ENCODE peak calls at places on chromosome 3, in nine cellular contexts. One of them, this sample, is unnamed. For H3K27me3, the result is how much of the 10 kb centered on the place peaks cover.

GRCh38 chr3:161423911-161424522 is 52.7 kb upstream of the SPTSSB start:
- DNase-seq in transverse colon: no peak
- DNase-seq in stomach: no peak
- DNase-seq in suprapubic skin: no peak
- DNase-seq in K562: peak
- DNase-seq in tibial nerve: no peak
- DNase-seq in ovary: no peak
- DNase-seq in sigmoid colon: no peak
- DNase-seq in HepG2: peak
- DNase-seq in this sample: no peak

GRCh38 chr3:8632402-8633237 is 12.0 kb downstream of the SSUH2 start:
- DNase-seq in transverse colon: no peak
- DNase-seq in stomach: no peak
- DNase-seq in suprapubic skin: peak
- DNase-seq in K562: no peak
- DNase-seq in tibial nerve: no peak
- DNase-seq in ovary: no peak
- DNase-seq in sigmoid colon: no peak
- DNase-seq in HepG2: no peak
- DNase-seq in this sample: no peak

GRCh38 chr3:127637971-127638370 is 9.0 kb downstream of the PODXL2 start:
- DNase-seq in transverse colon: no peak
- DNase-seq in stomach: no peak
- DNase-seq in suprapubic skin: no peak
- DNase-seq in K562: no peak
- DNase-seq in tibial nerve: no peak
- DNase-seq in ovary: no peak
- DNase-seq in sigmoid colon: no peak
- DNase-seq in HepG2: no peak
- DNase-seq in this sample: no peak

GRCh38 chr3:79383402-79384012 is 384.3 kb downstream of the ROBO1 start:
- DNase-seq in transverse colon: no peak
- DNase-seq in stomach: no peak
- DNase-seq in suprapubic skin: no peak
- DNase-seq in K562: no peak
- DNase-seq in tibial nerve: no peak
- DNase-seq in ovary: no peak
- DNase-seq in sigmoid colon: no peak
- DNase-seq in HepG2: no peak
- DNase-seq in this sample: no peak

GRCh38 chr3:188978772-188979171 is 193.0 kb upstream of the TPRG1 start:
- DNase-seq in transverse colon: no peak
- DNase-seq in stomach: no peak
- DNase-seq in suprapubic skin: no peak
- DNase-seq in K562: no peak
- DNase-seq in tibial nerve: no peak
- DNase-seq in ovary: peak
- DNase-seq in sigmoid colon: peak
- DNase-seq in HepG2: peak
- DNase-seq in this sample: no peak

GRCh38 chr3:159150176-159150575 is 348.3 kb downstream of the MFSD1 start:
- DNase-seq in transverse colon: no peak
- DNase-seq in stomach: no peak
- DNase-seq in suprapubic skin: no peak
- DNase-seq in K562: no peak
- DNase-seq in tibial nerve: no peak
- DNase-seq in ovary: no peak
- DNase-seq in sigmoid colon: no peak
- DNase-seq in HepG2: no peak
- DNase-seq in this sample: no peak

GRCh38 chr3:159964166-159964973 is 24.3 kb upstream of the IL12A start:
- DNase-seq in transverse colon: no peak
- DNase-seq in stomach: no peak
- DNase-seq in suprapubic skin: no peak
- DNase-seq in K562: no peak
- DNase-seq in tibial nerve: no peak
- DNase-seq in ovary: no peak
- DNase-seq in sigmoid colon: no peak
- DNase-seq in HepG2: no peak
- DNase-seq in this sample: peak

GRCh38 chr3:189531271-189531670 is 99.9 kb upstream of the TP63 start:
- DNase-seq in transverse colon: no peak
- DNase-seq in stomach: no peak
- DNase-seq in suprapubic skin: no peak
- DNase-seq in K562: no peak
- DNase-seq in tibial nerve: no peak
- DNase-seq in ovary: no peak
- DNase-seq in sigmoid colon: no peak
- DNase-seq in HepG2: no peak
- DNase-seq in this sample: no peak

GRCh38 chr3:13487403-13487802 is 7.3 kb downstream of the HDAC11 start:
- DNase-seq in transverse colon: no peak
- DNase-seq in stomach: no peak
- DNase-seq in suprapubic skin: no peak
- DNase-seq in K562: no peak
- DNase-seq in tibial nerve: no peak
- DNase-seq in ovary: no peak
- DNase-seq in sigmoid colon: no peak
- DNase-seq in HepG2: no peak
- DNase-seq in this sample: no peak

GRCh38 chr3:139258276-139258675 is 85.5 kb upstream of the MRPS22 start:
- DNase-seq in transverse colon: no peak
- DNase-seq in stomach: no peak
- DNase-seq in suprapubic skin: no peak
- DNase-seq in K562: no peak
- DNase-seq in tibial nerve: no peak
- DNase-seq in ovary: no peak
- DNase-seq in sigmoid colon: no peak
- DNase-seq in HepG2: no peak
- DNase-seq in this sample: no peak

GRCh38 chr3:10517616-10518015 is 12.2 kb upstream of the ATP2B2 start:
- DNase-seq in transverse colon: no peak
- DNase-seq in stomach: no peak
- DNase-seq in suprapubic skin: peak
- DNase-seq in K562: no peak
- DNase-seq in tibial nerve: no peak
- DNase-seq in ovary: no peak
- DNase-seq in sigmoid colon: peak
- DNase-seq in HepG2: no peak
- DNase-seq in this sample: no peak

GRCh38 chr3:193190387-193190786 is 50.6 kb upstream of the PLAAT1 start:
- DNase-seq in transverse colon: no peak
- DNase-seq in stomach: no peak
- DNase-seq in suprapubic skin: no peak
- DNase-seq in K562: no peak
- DNase-seq in tibial nerve: no peak
- DNase-seq in ovary: no peak
- DNase-seq in sigmoid colon: no peak
- DNase-seq in HepG2: peak
- DNase-seq in this sample: no peak

GRCh38 chr3:148042663-148043445 is 633.7 kb downstream of the ZIC1 start:
- DNase-seq in transverse colon: no peak
- DNase-seq in stomach: no peak
- DNase-seq in suprapubic skin: no peak
- DNase-seq in K562: no peak
- DNase-seq in tibial nerve: no peak
- DNase-seq in ovary: no peak
- DNase-seq in sigmoid colon: no peak
- DNase-seq in HepG2: no peak
- DNase-seq in this sample: no peak

DNA sequence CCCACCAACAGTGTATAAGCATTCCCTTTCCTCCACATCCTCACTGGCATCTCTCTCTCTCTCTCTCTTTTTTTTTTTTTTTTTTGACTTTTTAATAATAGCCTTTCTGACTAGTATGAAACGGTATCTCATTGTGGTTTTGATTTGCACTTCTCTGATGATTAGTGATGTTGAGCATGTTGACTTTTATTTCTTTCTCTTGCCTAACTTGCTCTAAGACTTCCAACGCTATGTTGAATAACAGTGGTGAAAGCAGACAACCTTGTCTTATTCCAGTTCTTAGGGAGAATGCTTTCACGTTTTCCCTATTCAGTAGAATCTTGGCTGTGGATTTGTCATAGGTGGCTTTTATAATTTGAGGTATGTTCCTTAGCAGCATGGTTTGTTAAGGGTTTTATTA is 249.4 kb upstream of the MDFIC2 start:
- DNase-seq in transverse colon: no peak
- DNase-seq in stomach: no peak
- DNase-seq in suprapubic skin: no peak
- DNase-seq in K562: no peak
- DNase-seq in tibial nerve: no peak
- DNase-seq in ovary: no peak
- DNase-seq in sigmoid colon: no peak
- DNase-seq in HepG2: no peak
- DNase-seq in this sample: no peak
- H3K27ac ChIP-seq in transverse colon: no peak
- H3K27ac ChIP-seq in stomach: no peak
- H3K27ac ChIP-seq in suprapubic skin: no peak
- H3K27ac ChIP-seq in K562: no peak
- H3K27ac ChIP-seq in tibial nerve: no peak
- H3K27ac ChIP-seq in ovary: no peak
- H3K27ac ChIP-seq in sigmoid colon: no peak
- H3K27ac ChIP-seq in HepG2: no peak
- H3K27ac ChIP-seq in this sample: no peak

GRCh38 chr3:56443372-56443771 is 24.9 kb downstream of the ERC2 start:
- DNase-seq in transverse colon: no peak
- DNase-seq in stomach: no peak
- DNase-seq in suprapubic skin: no peak
- DNase-seq in K562: no peak
- DNase-seq in tibial nerve: no peak
- DNase-seq in ovary: no peak
- DNase-seq in sigmoid colon: no peak
- DNase-seq in HepG2: no peak
- DNase-seq in this sample: no peak
- H3K27me3 ChIP-seq in transverse colon: under half
- H3K27me3 ChIP-seq in stomach: under half
- H3K27me3 ChIP-seq in suprapubic skin: under half
- H3K27me3 ChIP-seq in K562: under half
- H3K27me3 ChIP-seq in tibial nerve: under half
- H3K27me3 ChIP-seq in ovary: under half
- H3K27me3 ChIP-seq in sigmoid colon: under half
- H3K27me3 ChIP-seq in HepG2: under half
- H3K27me3 ChIP-seq in this sample: under half

GRCh38 chr3:27391796-27392195 is 22.6 kb upstream of the NEK10 start:
- DNase-seq in transverse colon: no peak
- DNase-seq in stomach: no peak
- DNase-seq in suprapubic skin: no peak
- DNase-seq in K562: no peak
- DNase-seq in tibial nerve: no peak
- DNase-seq in ovary: no peak
- DNase-seq in sigmoid colon: no peak
- DNase-seq in HepG2: no peak
- DNase-seq in this sample: no peak
- TF ChIP-seq EP300 in transverse colon: no peak
- TF ChIP-seq EP300 in stomach: no peak
- TF ChIP-seq EP300 in suprapubic skin: no peak
- TF ChIP-seq EP300 in K562: no peak
- TF ChIP-seq EP300 in tibial nerve: no peak
- TF ChIP-seq EP300 in ovary: no peak
- TF ChIP-seq EP300 in sigmoid colon: no peak
- TF ChIP-seq EP300 in HepG2: no peak
- TF ChIP-seq EP300 in this sample: no peak

DNA sequence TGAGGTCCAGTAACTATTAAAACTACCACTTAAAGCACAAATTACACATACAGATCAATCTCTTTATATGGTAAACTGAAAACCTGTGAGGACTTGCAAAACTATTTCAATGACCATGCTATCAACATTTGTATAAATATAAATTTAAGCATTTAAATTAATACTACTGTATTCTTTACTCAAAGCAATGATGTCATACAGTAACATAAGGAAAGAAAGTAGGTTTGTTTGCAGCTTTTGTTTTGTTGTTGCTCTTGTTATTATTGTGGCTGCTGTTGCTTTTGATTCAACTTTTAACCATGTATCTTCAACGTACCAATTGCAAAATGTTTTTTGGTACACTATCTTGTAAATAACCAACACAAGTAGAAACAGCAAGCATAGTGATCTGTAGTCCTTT is 22.0 kb downstream of the CBLB start:
- DNase-seq in transverse colon: no peak
- DNase-seq in stomach: no peak
- DNase-seq in suprapubic skin: no peak
- DNase-seq in K562: no peak
- DNase-seq in tibial nerve: no peak
- DNase-seq in ovary: no peak
- DNase-seq in sigmoid colon: no peak
- DNase-seq in HepG2: no peak
- DNase-seq in this sample: no peak
- H3K27ac ChIP-seq in transverse colon: no peak
- H3K27ac ChIP-seq in stomach: no peak
- H3K27ac ChIP-seq in suprapubic skin: no peak
- H3K27ac ChIP-seq in K562: no peak
- H3K27ac ChIP-seq in tibial nerve: no peak
- H3K27ac ChIP-seq in ovary: no peak
- H3K27ac ChIP-seq in sigmoid colon: no peak
- H3K27ac ChIP-seq in HepG2: no peak
- H3K27ac ChIP-seq in this sample: peak

DNA sequence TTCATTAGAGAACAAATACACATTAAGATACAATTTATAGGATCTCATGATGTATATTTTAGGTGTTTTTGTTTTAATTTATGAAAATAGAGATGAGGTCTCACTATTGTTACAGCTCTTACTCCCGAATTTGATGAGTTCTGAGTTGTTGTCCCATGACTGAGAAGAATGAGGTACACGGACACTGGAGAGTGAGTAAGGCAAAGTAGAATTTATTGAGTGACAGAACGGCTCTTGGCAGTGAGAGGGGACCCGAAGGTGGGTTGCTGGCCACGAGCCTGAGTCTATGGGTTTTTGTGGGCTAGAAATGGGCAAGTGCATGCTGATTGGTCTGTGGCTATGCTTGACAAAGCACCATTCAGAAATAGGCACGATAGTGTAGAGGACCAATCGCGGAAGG is 3.1 kb upstream of the RNF168 start:
- DNase-seq in transverse colon: no peak
- DNase-seq in stomach: no peak
- DNase-seq in suprapubic skin: no peak
- DNase-seq in K562: no peak
- DNase-seq in tibial nerve: no peak
- DNase-seq in ovary: no peak
- DNase-seq in sigmoid colon: no peak
- DNase-seq in HepG2: no peak
- DNase-seq in this sample: no peak
- H3K27me3 ChIP-seq in transverse colon: under half
- H3K27me3 ChIP-seq in stomach: under half
- H3K27me3 ChIP-seq in suprapubic skin: under half
- H3K27me3 ChIP-seq in K562: under half
- H3K27me3 ChIP-seq in tibial nerve: under half
- H3K27me3 ChIP-seq in ovary: under half
- H3K27me3 ChIP-seq in sigmoid colon: under half
- H3K27me3 ChIP-seq in HepG2: under half
- H3K27me3 ChIP-seq in this sample: under half